ENCODE peak calls at places on chromosomes 1 and 21, in seven cellular contexts. D, C, U, F, J, X and P are unnamed samples.

GRCh38 chr1:3451994-3452865 is 2.2 kb upstream of the ARHGEF16 start:
- DNase-seq in D (no peak), C (no peak), U (no peak), F (no peak), J (no peak), X (no peak), P (no peak)

GRCh38 chr1:104531990-104532389 is 782.3 kb downstream of the AMY1C start:
- DNase-seq in D (no peak), C (no peak), U (no peak), F (no peak), J (no peak), X (no peak), P (no peak)

GRCh38 chr1:44786138-44786840 is 1.7 kb downstream of the BEST4 start:
- DNase-seq in D (peak; percentile 86), C (peak; percentile 64), U (peak; percentile 64), F (no peak), J (peak; percentile 77), X (peak; percentile 74), P (no peak)

GRCh38 chr1:223001653-223002634 is 141.1 kb downstream of the TLR5 start:
- DNase-seq in D (no peak), C (no peak), U (no peak), F (no peak), J (no peak), X (no peak), P (no peak)

GRCh38 chr1:90761781-90762589 is 44.9 kb upstream of the BARHL2 start:
- DNase-seq in D (no peak), C (no peak), U (no peak), F (no peak), J (no peak), X (no peak), P (peak; percentile 9)

GRCh38 chr1:93675931-93676330 is 5.7 kb downstream of the BCAR3 start:
- DNase-seq in D (no peak), C (no peak), U (no peak), F (no peak), J (no peak), X (no peak), P (no peak)

GRCh38 chr1:30299393-30299792 is 424.0 kb downstream of the MATN1 start:
- DNase-seq in D (no peak), C (no peak), U (no peak), F (no peak), J (no peak), X (no peak), P (no peak)

GRCh38 chr1:57146100-57146499 is 180.3 kb upstream of the C8B start:
- DNase-seq in D (no peak), C (no peak), U (no peak), F (no peak), J (no peak), X (no peak), P (no peak)

GRCh38 chr1:19563336-19564097 is 78.2 kb upstream of the CAPZB start:
- DNase-seq in D (no peak), C (peak; percentile 86), U (peak; percentile 85), F (peak; percentile 44), J (peak; percentile 46), X (peak; percentile 7), P (peak; percentile 76)

GRCh38 chr1:173023343-173023742 is 27.4 kb downstream of the TNFSF18 start:
- DNase-seq in D (no peak), C (no peak), U (no peak), F (no peak), J (no peak), X (no peak), P (no peak)

GRCh38 chr21:34965200-34966174 is 83.6 kb downstream of the RUNX1 start:
- DNase-seq in D (no peak), C (no peak), U (no peak), F (no peak), J (no peak), X (no peak), P (peak; percentile 23)

GRCh38 chr21:36788116-36788515 is 89.2 kb downstream of the SIM2 start:
- DNase-seq in D (no peak), C (no peak), U (no peak), F (no peak), J (peak; percentile 65), X (no peak), P (peak; percentile 23)

GRCh38 chr1:63148825-63149645 is 173.3 kb upstream of the FOXD3 start:
- DNase-seq in D (peak; percentile 41), C (no peak), U (no peak), F (no peak), J (peak; percentile 41), X (peak; percentile 20), P (peak; percentile 11)

GRCh38 chr1:183873642-183874041 is 68.7 kb downstream of the RGL1 start:
- DNase-seq in D (no peak), C (no peak), U (no peak), F (no peak), J (no peak), X (no peak), P (no peak)

GRCh38 chr1:25088946-25089345 is 143.4 kb downstream of the SYF2 start:
- DNase-seq in D (no peak), C (no peak), U (no peak), F (no peak), J (no peak), X (no peak), P (no peak)

GRCh38 chr1:235503333-235504121 is 725 bp downstream of the B3GALNT2 start:
- DNase-seq in D (peak; percentile 55), C (peak; percentile 66), U (peak; percentile 47), F (no peak), J (peak; percentile 65), X (peak; percentile 61), P (peak; percentile 56)

GRCh38 chr1:226678701-226679100 is 60.4 kb downstream of the ITPKB start:
- DNase-seq in D (no peak), C (no peak), U (no peak), F (no peak), J (no peak), X (no peak), P (no peak)

GRCh38 chr1:16111771-16112557 is 38.5 kb upstream of the FAM131C start:
- DNase-seq in D (no peak), C (peak; percentile 71), U (peak; percentile 63), F (no peak), J (no peak), X (no peak), P (peak; percentile 43)

GRCh38 chr1:111666828-111667227 is 47.2 kb downstream of the RAP1A start:
- DNase-seq in D (no peak), C (no peak), U (no peak), F (no peak), J (no peak), X (no peak), P (no peak)

GRCh38 chr1:150072959-150073358 is 5.4 kb downstream of the VPS45 start:
- DNase-seq in D (peak; percentile 26), C (no peak), U (no peak), F (no peak), J (no peak), X (no peak), P (no peak)

GRCh38 chr1:116203192-116203723 is 92.1 kb downstream of the MAB21L3 start:
- DNase-seq in D (no peak), C (no peak), U (no peak), F (no peak), J (no peak), X (no peak), P (no peak)

GRCh38 chr1:21851430-21852250 is 39.6 kb downstream of the LDLRAD2 start:
- DNase-seq in D (no peak), C (no peak), U (no peak), F (no peak), J (no peak), X (no peak), P (no peak)
- H3K4me3 ChIP-seq in D (no peak overlapping the region), C (no peak overlapping the region), U (no peak overlapping the region), F (no peak overlapping the region), J (no peak overlapping the region), X (no peak overlapping the region), P (no peak overlapping the region)

GRCh38 chr1:11706292-11706691 is 14.8 kb downstream of the DRAXIN start:
- DNase-seq in D (no peak), C (no peak), U (no peak), F (no peak), J (no peak), X (no peak), P (no peak)

GRCh38 chr1:11703357-11704225 is 12.1 kb downstream of the DRAXIN start:
- DNase-seq in D (no peak), C (no peak), U (no peak), F (no peak), J (no peak), X (no peak), P (no peak)

GRCh38 chr1:11701981-11702803 is 10.7 kb downstream of the DRAXIN start:
- DNase-seq in D (no peak), C (no peak), U (no peak), F (no peak), J (no peak), X (no peak), P (no peak)

GRCh38 chr1:11704226-11704619 is 12.7 kb downstream of the DRAXIN start:
- DNase-seq in D (no peak), C (no peak), U (no peak), F (no peak), J (no peak), X (no peak), P (no peak)

DNA sequence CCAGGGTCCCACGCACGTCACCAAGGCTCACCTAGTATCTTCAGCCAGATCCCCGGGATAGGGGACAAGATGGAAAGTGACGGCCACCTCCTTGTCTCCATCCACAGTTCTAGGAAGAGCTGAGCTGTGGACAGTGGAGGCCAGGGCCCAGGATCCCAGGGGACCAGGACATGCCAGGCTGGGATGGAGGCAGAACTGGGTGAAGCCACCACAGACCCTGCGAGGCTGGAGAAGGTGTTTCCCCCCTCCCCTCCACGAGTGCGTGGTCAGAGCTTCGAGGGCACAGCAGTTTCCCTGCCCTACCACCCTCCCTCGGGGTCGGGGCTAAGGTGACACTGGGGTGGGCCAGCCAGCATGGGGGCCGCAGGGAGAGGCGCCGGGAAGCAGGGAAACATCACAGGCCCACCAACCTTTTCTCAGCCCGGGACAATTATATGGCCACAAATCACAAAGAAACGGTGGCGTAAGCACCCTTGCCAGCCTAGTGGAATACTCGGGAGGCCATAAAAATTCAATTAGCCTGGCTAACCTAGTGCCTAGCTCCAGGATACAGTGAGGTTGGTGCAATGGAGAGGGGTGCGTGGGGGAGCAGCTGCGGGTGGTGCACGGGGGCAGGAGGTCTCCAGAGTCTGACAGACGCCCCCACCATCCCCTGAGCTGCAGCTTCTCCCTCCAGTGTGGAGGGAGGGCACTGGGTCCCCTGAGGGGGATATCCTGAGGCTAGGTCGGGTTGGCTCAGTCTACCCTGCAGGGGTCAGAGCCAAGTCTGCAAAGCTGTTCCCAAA is 13.4 kb downstream of the DRAXIN start:
- DNase-seq in D (no peak), C (no peak), U (no peak), F (no peak), J (no peak), X (no peak), P (no peak)
- H3K27me3 ChIP-seq in D (no peaks in the 10 kb centered on the region), C (peaks cover 10% of the 10 kb centered on the region), U (peaks cover 19% of the 10 kb centered on the region), F (peaks cover 28% of the 10 kb centered on the region), J (no peaks in the 10 kb centered on the region), X (no peaks in the 10 kb centered on the region), P (no peaks in the 10 kb centered on the region)

DNA sequence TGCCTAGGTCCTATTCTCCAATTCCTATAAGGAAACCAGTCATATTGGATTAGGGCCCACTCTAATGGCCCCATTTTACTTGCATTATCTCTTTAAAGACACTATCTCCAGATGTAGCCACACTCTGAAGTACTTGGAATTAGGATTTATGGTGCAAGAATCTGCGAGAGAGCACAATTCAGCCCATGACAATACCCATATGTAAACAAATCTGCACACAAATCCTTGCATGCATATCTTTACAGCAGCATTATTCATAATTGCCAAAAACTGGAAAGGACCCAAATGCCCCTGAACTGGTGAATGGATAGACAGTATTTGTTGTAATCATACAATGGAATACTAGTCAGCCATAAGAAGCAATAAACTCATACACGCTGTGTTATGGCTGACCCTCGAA is 229.8 kb upstream of the ADAMTS5 start:
- DNase-seq in D (no peak), C (no peak), U (no peak), F (no peak), J (no peak), X (no peak), P (no peak)
- H3K9me3 ChIP-seq in D (no peaks in the 10 kb centered on the region), C (peaks cover 7% of the 10 kb centered on the region), U (peaks cover 4% of the 10 kb centered on the region), F (no peaks in the 10 kb centered on the region), J (no peaks in the 10 kb centered on the region), X (no peaks in the 10 kb centered on the region), P (peaks cover 6% of the 10 kb centered on the region)

GRCh38 chr1:43565600-43566360 is 35.1 kb downstream of the PTPRF start:
- DNase-seq in D (peak; percentile 95), C (peak; percentile 69), U (peak; percentile 53), F (peak; percentile 35), J (peak; percentile 77), X (peak; percentile 79), P (no peak)
- H3K4me3 ChIP-seq in D (no peak overlapping the region), C (peak overlapping the region; percentile 69), U (peak overlapping the region; percentile 45), F (peak overlapping the region; percentile 47), J (peak overlapping the region; percentile 33), X (peak overlapping the region; percentile 53), P (no peak overlapping the region)